ENCODE peak calls at places on chromosome X, in six cellular contexts. F, T, H, D, Z and W are unnamed samples. For H3K4me1 and H3K9me3, the result is how much of the 10 kb centered on the place peaks cover.

GRCh38 chrX:51459125-51459524 is 37.3 kb downstream of the NUDT11 start:
- DNase-seq in Z (no peak), T (no peak), D (peak), H (no peak), F (no peak), W (peak)

GRCh38 chrX:18426004-18426320 is 554 bp downstream of the CDKL5 start:
- DNase-seq in D (no peak), F (peak), T (peak), H (no peak), Z (no peak), W (peak)

GRCh38 chrX:137354851-137355250 is 211.1 kb upstream of the ZIC3 start:
- DNase-seq in H (no peak), F (no peak), T (no peak), D (no peak), Z (no peak), W (no peak)

GRCh38 chrX:153388722-153389459 is 12.3 kb downstream of the PNMA6E start:
- DNase-seq in H (no peak), F (no peak), D (no peak), T (no peak), Z (no peak), W (no peak)

GRCh38 chrX:16822723-16823122 is 36.5 kb downstream of the TXLNG start:
- DNase-seq in D (peak), F (no peak), Z (no peak), H (no peak), T (no peak), W (no peak)

GRCh38 chrX:136147320-136147901 is at the start of gene FHL1:
- DNase-seq in Z (peak), H (peak), F (peak), T (peak), D (peak), W (peak)

GRCh38 chrX:24395775-24396174 is 35.3 kb downstream of the SUPT20HL1 start:
- DNase-seq in H (no peak), T (peak), Z (peak), D (peak), F (no peak), W (peak)

GRCh38 chrX:3545901-3546300 is 167.5 kb downstream of the PRKX start:
- DNase-seq in F (no peak), T (no peak), H (no peak), Z (no peak), D (no peak), W (no peak)

GRCh38 chrX:103441878-103442535 is 65.7 kb downstream of the BEX3 start:
- DNase-seq in H (no peak), D (no peak), Z (no peak), T (no peak), F (no peak), W (no peak)

GRCh38 chrX:1592863-1593201 is 1.4 kb downstream of the AKAP17A start:
- DNase-seq in T (no peak), F (peak), D (peak), Z (no peak), H (peak), W (no peak)

GRCh38 chrX:153032397-153033118 is 23.7 kb upstream of the PNMA3 start:
- DNase-seq in Z (peak), D (peak), T (peak), H (peak), F (peak), W (peak)

GRCh38 chrX:85052636-85053343 is 49.1 kb downstream of the APOOL start:
- DNase-seq in H (no peak), F (no peak), T (no peak), D (peak), Z (no peak), W (no peak)

GRCh38 chrX:108396188-108396885 is 41.9 kb downstream of the COL4A6 start:
- DNase-seq in F (no peak), D (no peak), T (no peak), H (no peak), Z (no peak), W (no peak)

GRCh38 chrX:154546354-154547244 is at the start of gene G6PD:
- DNase-seq in H (no peak), T (peak), D (peak), Z (no peak), F (no peak), W (peak)

GRCh38 chrX:51866156-51866555 is 27.3 kb upstream of the MAGED1 start:
- DNase-seq in D (peak), F (no peak), H (no peak), T (no peak), Z (no peak), W (no peak)

GRCh38 chrX:19864736-19865135 is 22.7 kb downstream of the SH3KBP1 start:
- DNase-seq in T (no peak), H (no peak), Z (no peak), D (no peak), F (no peak), W (no peak)

GRCh38 chrX:48833531-48834138 is 1.8 kb downstream of the PCSK1N start:
- DNase-seq in F (no peak), Z (no peak), H (no peak), D (no peak), T (no peak), W (no peak)

GRCh38 chrX:112808651-112809050 is 32.0 kb downstream of the AMOT start:
- DNase-seq in D (no peak), Z (no peak), H (no peak), T (no peak), F (no peak), W (no peak)

DNA sequence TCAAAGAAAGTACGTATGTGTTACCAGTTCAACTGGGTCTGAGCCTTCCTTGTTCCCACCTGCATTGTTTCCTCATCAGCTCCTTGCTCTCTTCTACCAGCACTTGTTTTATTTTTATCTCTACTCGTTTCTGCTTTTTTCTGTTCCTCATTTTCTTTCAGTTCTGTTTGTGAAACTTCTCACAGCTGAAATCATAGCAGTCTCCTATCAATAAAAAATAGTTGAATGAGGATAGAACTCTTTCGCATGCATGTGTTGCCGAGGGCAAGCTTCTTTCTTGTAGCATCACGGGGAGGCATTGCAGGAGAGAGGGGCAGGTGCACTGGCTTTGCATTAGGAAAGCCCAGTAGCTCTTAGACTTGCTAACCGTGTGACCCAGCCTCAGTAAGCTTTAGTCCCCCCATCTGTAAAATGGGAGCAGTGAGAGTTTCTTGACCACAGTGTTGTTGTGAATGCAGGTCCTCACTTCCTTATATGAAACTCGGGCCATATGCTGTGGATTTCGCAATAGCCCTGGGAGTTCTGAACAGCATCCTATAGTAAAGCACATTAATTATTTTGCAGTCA is 24.7 kb downstream of the OFD1 start:
- DNase-seq in H (no peak), F (no peak), Z (no peak), D (no peak), T (no peak), W (no peak)
- H3K4me1 ChIP-seq in H (under half), F (under half), Z (under half), D (under half), T (under half), W (under half)

GRCh38 chrX:40685352-40685918 is 38.1 kb upstream of the CXorf38 start:
- DNase-seq in D (no peak), F (no peak), H (no peak), T (no peak), Z (no peak), W (no peak)

GRCh38 chrX:40687169-40687568 is 39.8 kb upstream of the CXorf38 start:
- DNase-seq in Z (no peak), D (no peak), F (no peak), T (no peak), H (no peak), W (no peak)

GRCh38 chrX:40683245-40683644 is 35.9 kb upstream of the CXorf38 start:
- DNase-seq in Z (no peak), F (no peak), H (no peak), D (no peak), T (no peak), W (no peak)

GRCh38 chrX:40688976-40689375 is 41.6 kb upstream of the CXorf38 start:
- DNase-seq in H (no peak), Z (no peak), F (no peak), T (no peak), D (no peak), W (no peak)

GRCh38 chrX:40684092-40684491 is 36.7 kb upstream of the CXorf38 start:
- DNase-seq in F (no peak), D (no peak), H (no peak), Z (no peak), T (no peak), W (no peak)
- H3K9me3 ChIP-seq in F (under half), D (under half), H (under half), Z (under half), T (under half), W (under half)

DNA sequence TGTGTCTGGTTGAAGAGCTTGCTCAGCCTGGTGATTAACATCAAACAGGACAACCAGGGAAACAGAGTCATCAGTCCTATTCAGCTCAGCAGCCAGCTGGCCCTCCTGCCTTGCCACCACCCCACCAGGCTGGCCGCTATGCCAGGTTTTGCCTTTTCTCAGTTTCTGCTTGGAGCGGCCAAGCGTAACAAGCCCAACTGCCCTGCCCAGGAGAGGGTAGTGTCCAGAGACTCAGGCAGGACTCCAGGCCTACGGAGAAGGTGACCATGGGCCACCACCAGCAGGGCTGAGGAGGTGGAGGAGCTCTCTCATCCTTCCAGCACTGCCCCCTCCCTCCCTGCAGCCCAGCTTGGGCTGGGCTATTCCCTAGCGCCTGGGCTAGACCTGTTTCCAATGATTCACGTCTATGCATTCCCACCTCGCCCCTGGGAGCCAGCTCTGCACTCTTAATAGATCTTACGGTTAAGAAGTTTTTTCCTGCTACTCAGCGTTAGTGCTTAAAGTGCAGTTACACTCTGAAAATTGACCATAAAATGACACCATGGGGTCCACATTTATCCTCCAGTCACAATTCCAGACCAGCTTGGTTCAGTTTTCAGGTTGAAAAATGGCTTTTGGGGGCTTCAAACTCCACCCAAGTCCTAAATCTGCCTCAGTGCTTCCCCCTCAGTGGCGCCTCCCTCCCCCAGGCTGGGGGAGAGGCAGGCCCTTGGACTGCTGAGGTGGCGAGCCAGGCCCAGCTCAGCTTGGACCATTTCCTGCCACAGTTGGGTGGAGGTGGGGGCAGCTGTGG is 124.0 kb upstream of the PJA1 start:
- DNase-seq in Z (peak), H (no peak), D (no peak), F (no peak), T (no peak), W (no peak)
- H3K4me1 ChIP-seq in Z (under half), H (under half), D (under half), F (under half), T (under half), W (under half)

GRCh38 chrX:46500054-46500453 is 45.2 kb downstream of the ZNF674 start:
- DNase-seq in Z (no peak), F (no peak), T (no peak), H (no peak), D (no peak), W (no peak)
- H3K9me3 ChIP-seq in Z (under half), F (half or more), T (under half), H (under half), D (under half), W (under half)